ENCODE peak calls at places on chromosomes 13 and 19, in nine cellular contexts. S is type B pancreatic cell, U is thoracic aorta, M is GM12865, L is esophagus squamous epithelium, N is breast epithelium, F is tibial artery, J is GM12878, Z is astrocyte of the spinal cord. A is an unnamed sample.

GRCh38 chr13:110138009-110138699 is 168.8 kb downstream of the COL4A1 start:
- DNase-seq in S (no peak), U (peak; percentile 52), M (peak; percentile 53), L (no peak), N (peak; percentile 40), F (peak; percentile 73), J (peak; percentile 36), Z (peak; percentile 83), A (peak; percentile 71)

GRCh38 chr19:39385629-39386411 is 5.1 kb downstream of the PAF1 start:
- DNase-seq in S (no peak), U (no peak), M (no peak), L (no peak), N (no peak), F (no peak), J (no peak), Z (no peak), A (no peak)

GRCh38 chr13:83057119-83057518 is 825.2 kb downstream of the SLITRK1 start:
- DNase-seq in S (no peak), U (no peak), M (no peak), L (no peak), N (no peak), F (no peak), J (no peak), Z (peak; percentile 11), A (no peak)

GRCh38 chr19:52710538-52710937 is 24.3 kb downstream of the ZNF611 start:
- DNase-seq in S (no peak), U (no peak), M (no peak), L (no peak), N (no peak), F (no peak), J (no peak), Z (no peak), A (no peak)

GRCh38 chr19:33288666-33289065 is 13.7 kb downstream of the CEBPA start:
- DNase-seq in S (no peak), U (no peak), M (no peak), L (no peak), N (no peak), F (no peak), J (no peak), Z (no peak), A (no peak)

GRCh38 chr19:13428352-13428751 is 77.9 kb downstream of the CACNA1A start:
- DNase-seq in S (no peak), U (no peak), M (peak; percentile 44), L (no peak), N (no peak), F (no peak), J (no peak), Z (no peak), A (peak; percentile 38)

GRCh38 chr13:82797876-82798275 is 1084.4 kb downstream of the SLITRK1 start:
- DNase-seq in S (no peak), U (no peak), M (no peak), L (no peak), N (no peak), F (no peak), J (no peak), Z (no peak), A (no peak)

GRCh38 chr19:36215276-36216171 is 618 bp downstream of the ZNF146 start:
- DNase-seq in S (no peak), U (no peak), M (peak; percentile 40), L (no peak), N (no peak), F (no peak), J (no peak), Z (peak; percentile 60), A (peak; percentile 53)

GRCh38 chr19:13723206-13723605 is 41.1 kb upstream of the MRI1 start:
- DNase-seq in S (no peak), U (no peak), M (no peak), L (no peak), N (no peak), F (no peak), J (no peak), Z (no peak), A (peak; percentile 52)

GRCh38 chr19:18985257-18985656 is 44.2 kb upstream of the HOMER3 start:
- DNase-seq in S (no peak), U (no peak), M (no peak), L (no peak), N (no peak), F (peak; percentile 44), J (no peak), Z (no peak), A (peak; percentile 91)

GRCh38 chr13:32984857-32985626 is 31.2 kb upstream of the KL start:
- DNase-seq in S (no peak), U (no peak), M (peak; percentile 18), L (no peak), N (peak; percentile 62), F (no peak), J (no peak), Z (no peak), A (no peak)

GRCh38 chr19:7926021-7926726 is at the start of gene CTXN1:
- DNase-seq in S (peak; percentile 91), U (no peak), M (peak; percentile 72), L (no peak), N (no peak), F (peak; percentile 64), J (no peak), Z (peak; percentile 35), A (peak; percentile 51)

GRCh38 chr13:104106705-104107393 is 1040.6 kb upstream of the SLC10A2 start:
- DNase-seq in S (no peak), U (no peak), M (no peak), L (no peak), N (no peak), F (no peak), J (no peak), Z (peak; percentile 47), A (peak; percentile 88)

DNA sequence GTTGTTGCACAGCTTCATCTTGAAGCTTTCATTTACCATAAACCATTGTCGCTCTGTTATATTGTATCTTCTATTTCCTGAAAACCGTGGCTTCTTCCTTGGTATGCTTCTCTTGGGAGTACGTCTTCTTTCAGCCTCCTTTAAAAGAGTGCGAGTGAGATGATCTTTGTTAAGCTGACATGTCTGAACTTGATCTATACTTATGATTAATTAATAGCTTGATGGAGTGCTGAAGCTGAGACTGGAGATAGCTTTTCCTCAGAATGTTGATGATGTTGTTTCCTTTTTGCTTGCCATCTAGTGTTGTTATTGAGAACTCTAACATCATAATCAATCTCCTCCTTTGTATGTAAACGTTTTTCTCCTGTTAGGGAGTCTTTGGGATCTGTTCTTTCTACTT is 529.3 kb upstream of the SPRY2 start:
- DNase-seq in S (no peak), U (no peak), M (no peak), L (no peak), N (no peak), F (no peak), J (no peak), Z (no peak), A (no peak)
- TF ChIP-seq CTCF in S (no peak), U (no peak), M (no peak), L (no peak), N (no peak), F (no peak), J (no peak), Z (no peak), A (no peak)

DNA sequence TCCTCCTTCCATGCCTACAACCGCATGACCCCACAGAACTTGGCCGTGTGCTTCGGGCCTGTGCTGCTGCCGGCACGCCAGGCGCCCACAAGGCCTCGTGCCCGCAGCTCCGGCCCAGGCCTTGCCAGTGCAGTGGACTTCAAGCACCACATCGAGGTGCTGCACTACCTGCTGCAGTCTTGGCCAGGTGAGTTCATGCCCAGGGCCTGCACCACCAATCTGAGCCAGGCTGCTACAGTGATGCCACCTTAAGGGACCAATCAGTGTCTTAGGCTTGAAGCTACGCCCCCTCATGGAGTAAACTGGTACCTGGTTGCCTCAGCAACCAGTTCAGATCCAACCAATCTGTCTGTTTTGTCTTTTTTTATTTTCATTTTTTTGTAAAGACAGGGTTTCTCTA is 5.2 kb downstream of the SYDE1 start:
- DNase-seq in S (no peak), U (no peak), M (no peak), L (no peak), N (no peak), F (no peak), J (no peak), Z (no peak), A (no peak)
- TF ChIP-seq CTCF in S (no peak), U (no peak), M (no peak), L (no peak), N (no peak), F (no peak), J (no peak), Z (no peak), A (no peak)

GRCh38 chr19:45764947-45765346 is 4.1 kb downstream of the SIX5 start:
- DNase-seq in S (no peak), U (no peak), M (no peak), L (no peak), N (no peak), F (no peak), J (no peak), Z (no peak), A (no peak)
- TF ChIP-seq CTCF in S (no peak), U (no peak), M (no peak), L (no peak), N (no peak), F (no peak), J (no peak), Z (no peak), A (no peak)

GRCh38 chr13:75537401-75538365 is at the start of gene COMMD6:
- DNase-seq in S (peak; percentile 81), U (peak; percentile 8), M (peak; percentile 88), L (peak; percentile 11), N (peak; percentile 70), F (peak; percentile 64), J (peak; percentile 42), Z (peak; percentile 91), A (peak; percentile 89)
- TF ChIP-seq CTCF in S (peak; percentile 47), U (peak; percentile 77), M (peak; percentile 14), L (peak; percentile 64), N (peak; percentile 84), F (peak; percentile 55), J (no peak), Z (peak; percentile 25), A (peak; percentile 6)

GRCh38 chr19:3589949-3590348 is 4.7 kb downstream of the GIPC3 start:
- DNase-seq in S (no peak), U (no peak), M (no peak), L (no peak), N (no peak), F (no peak), J (no peak), Z (no peak), A (no peak)

GRCh38 chr19:3595521-3596061 is 10.3 kb downstream of the GIPC3 start:
- DNase-seq in S (no peak), U (no peak), M (no peak), L (no peak), N (no peak), F (no peak), J (no peak), Z (no peak), A (no peak)

GRCh38 chr19:3591876-3592613 is 6.8 kb downstream of the GIPC3 start:
- DNase-seq in S (no peak), U (no peak), M (no peak), L (no peak), N (no peak), F (no peak), J (no peak), Z (no peak), A (no peak)

GRCh38 chr19:3590991-3591659 is 5.8 kb downstream of the GIPC3 start:
- DNase-seq in S (no peak), U (no peak), M (no peak), L (no peak), N (no peak), F (no peak), J (no peak), Z (no peak), A (no peak)

GRCh38 chr19:3593156-3593555 is 7.9 kb downstream of the GIPC3 start:
- DNase-seq in S (no peak), U (no peak), M (no peak), L (no peak), N (no peak), F (no peak), J (no peak), Z (no peak), A (no peak)
- TF ChIP-seq CTCF in S (peak; percentile 18), U (no peak), M (no peak), L (no peak), N (no peak), F (no peak), J (no peak), Z (no peak), A (no peak)

A was measured in fibroblast of pulmonary artery.